ENCODE peak calls at places on chromosomes 4 and X, in five cellular contexts. B, S, Y, Z and O are unnamed samples.
A peak's percentile ranks its signal among the peaks of the same experiment; 100 is the strongest.

GRCh38 chr4:121072080-121072835 is at the start of gene NDNF:
- DNase-seq in B (peak; percentile 33), S (peak; percentile 33), Y (peak; percentile 47), Z (peak; percentile 6), O (no peak)

GRCh38 chr4:79083406-79084010 is 144.3 kb upstream of the PAQR3 start:
- DNase-seq in B (no peak), S (no peak), Y (no peak), Z (no peak), O (no peak)

GRCh38 chrX:9703406-9703805 is 62.2 kb downstream of the GPR143 start:
- DNase-seq in B (no peak), S (no peak), Y (no peak), Z (no peak), O (no peak)

GRCh38 chr4:119039779-119040178 is 95.9 kb upstream of the MYOZ2 start:
- DNase-seq in B (no peak), S (no peak), Y (peak; percentile 72), Z (no peak), O (no peak)

GRCh38 chr4:64940698-64941097 is 531.4 kb upstream of the TECRL start:
- DNase-seq in B (no peak), S (no peak), Y (no peak), Z (no peak), O (no peak)

GRCh38 chr4:181810658-181811057 is 432.5 kb upstream of the TENM3 start:
- DNase-seq in B (no peak), S (no peak), Y (no peak), Z (no peak), O (no peak)

GRCh38 chrX:71911023-71911730 is 532 bp downstream of the NHSL2 start:
- DNase-seq in B (peak; percentile 26), S (no peak), Y (peak; percentile 64), Z (no peak), O (no peak)

GRCh38 chrX:9738146-9738545 is 27.5 kb downstream of the GPR143 start:
- DNase-seq in B (no peak), S (no peak), Y (no peak), Z (no peak), O (no peak)

GRCh38 chrX:109936114-109936513 is 66.8 kb upstream of the TMEM164 start:
- DNase-seq in B (no peak), S (peak; percentile 40), Y (no peak), Z (peak; percentile 27), O (no peak)

GRCh38 chr4:161581262-161581661 is 582.5 kb downstream of the FSTL5 start:
- DNase-seq in B (no peak), S (peak; percentile 23), Y (no peak), Z (no peak), O (no peak)

GRCh38 chr4:74969507-74970474 is 36.9 kb downstream of the PARM1 start:
- DNase-seq in B (peak; percentile 60), S (no peak), Y (peak; percentile 43), Z (no peak), O (no peak)

GRCh38 chrX:101749436-101749835 is 89.8 kb upstream of the ARMCX2 start:
- DNase-seq in B (no peak), S (no peak), Y (no peak), Z (no peak), O (no peak)

GRCh38 chrX:120308959-120309872 is 2.0 kb downstream of the TMEM255A start:
- DNase-seq in B (peak; percentile 80), S (no peak), Y (peak; percentile 81), Z (peak; percentile 14), O (no peak)
- TF ChIP-seq CTCF in B (peak; percentile 62), S (peak; percentile 2), Y (peak; percentile 57), Z (no peak), O (peak; percentile 33)

DNA sequence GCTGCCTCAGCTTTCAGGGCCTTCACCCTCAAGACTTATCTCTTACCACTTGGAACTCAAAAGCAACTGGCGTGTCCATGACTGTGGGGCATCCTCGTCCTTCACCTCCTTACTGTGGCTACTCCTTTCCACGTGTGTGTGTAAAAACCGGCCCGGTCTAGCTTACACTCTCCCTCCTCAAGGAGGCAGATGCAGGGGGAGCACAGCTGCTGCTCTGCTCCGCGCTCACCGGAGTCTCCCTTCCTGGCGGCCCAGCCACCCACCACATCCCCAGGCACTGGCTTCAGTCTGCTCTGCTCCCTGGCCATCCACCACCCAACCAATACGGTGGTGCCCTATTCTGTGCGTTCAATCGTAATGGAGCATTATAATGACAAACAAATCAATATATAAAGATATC is 8.3 kb downstream of the RNF212 start:
- DNase-seq in B (no peak), S (no peak), Y (no peak), Z (no peak), O (no peak)
- TF ChIP-seq CTCF in B (no peak), S (no peak), Y (no peak), Z (no peak), O (no peak)

DNA sequence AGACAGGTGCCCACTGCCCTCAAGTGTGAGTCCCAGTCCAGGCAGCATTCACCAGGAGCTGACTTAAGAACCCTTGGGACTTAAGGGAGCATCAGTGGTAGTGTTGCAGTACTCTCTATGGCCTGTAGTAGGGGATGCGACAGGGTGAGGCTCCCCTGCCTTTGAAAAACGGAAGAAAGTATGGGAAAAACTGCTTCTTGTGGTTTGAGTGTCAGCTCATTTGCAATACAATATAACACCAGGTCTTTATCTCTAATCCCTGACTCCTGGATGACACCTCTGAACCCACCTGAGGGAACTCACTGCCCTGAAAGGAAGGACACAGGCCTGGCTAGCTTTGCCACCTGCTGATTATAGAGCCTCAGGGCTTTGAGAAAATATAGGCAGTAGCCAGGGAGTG is 176.0 kb downstream of the SMARCA1 start:
- DNase-seq in B (no peak), S (no peak), Y (peak; percentile 60), Z (no peak), O (no peak)
- TF ChIP-seq CTCF in B (no peak), S (no peak), Y (peak; percentile 71), Z (no peak), O (no peak)

GRCh38 chrX:8455600-8455999 is 9.0 kb upstream of the VCX3B start:
- DNase-seq in B (no peak), S (no peak), Y (no peak), Z (no peak), O (no peak)
- TF ChIP-seq CTCF in B (no peak), S (no peak), Y (peak; percentile 54), Z (no peak), O (no peak)